ENCODE peak calls at places on chromosomes 11 and 22, in five cellular contexts. O is stimulated activated CD4-positive, alpha-beta T cell treated with anti-CD3 and anti-CD28 coated beads, Interleukin-12 subunit alpha, Interleukin-12 subunit beta, amount 100 ng/mL, for 4 hours; S is body of pancreas; P is left ventricle myocardium inferior; N is HFFc6. Y is an unnamed sample.
A peak's percentile ranks its signal among the peaks of the same experiment; 100 is the strongest.

GRCh38 chr11:46898396-46899095 is 19.8 kb downstream of the LRP4 start:
- DNase-seq in O (no peak), S (no peak), P (no peak), N (no peak), Y (no peak)

GRCh38 chr11:75508051-75508561 is 17.6 kb downstream of the GDPD5 start:
- DNase-seq in O (no peak), S (no peak), P (no peak), N (no peak), Y (no peak)

GRCh38 chr22:27992294-27993165 is 73.5 kb upstream of the PITPNB start:
- DNase-seq in O (no peak), S (peak; percentile 2), P (no peak), N (no peak), Y (no peak)

GRCh38 chr11:47057374-47057773 is 119.3 kb downstream of the ARFGAP2 start:
- DNase-seq in O (no peak), S (no peak), P (no peak), N (no peak), Y (no peak)

GRCh38 chr11:134338654-134339053 is 6.9 kb downstream of the GLB1L2 start:
- DNase-seq in O (no peak), S (no peak), P (no peak), N (no peak), Y (no peak)

GRCh38 chr11:61061081-61061826 is 41.0 kb upstream of the CD5 start:
- DNase-seq in O (peak; percentile 74), S (no peak), P (no peak), N (no peak), Y (peak; percentile 98)

GRCh38 chr11:46513934-46514342 is 79.9 kb downstream of the AMBRA1 start:
- DNase-seq in O (no peak), S (peak; percentile 58), P (peak; percentile 47), N (no peak), Y (no peak)

GRCh38 chr11:118046964-118047700 is 29.7 kb upstream of the TMPRSS4 start:
- DNase-seq in O (no peak), S (no peak), P (no peak), N (no peak), Y (no peak)

GRCh38 chr11:29482510-29482909 is 534.3 kb downstream of the KCNA4 start:
- DNase-seq in O (no peak), S (no peak), P (no peak), N (no peak), Y (no peak)

GRCh38 chr11:44004452-44004833 is 43.3 kb upstream of the ACCSL start:
- DNase-seq in O (no peak), S (no peak), P (no peak), N (no peak), Y (no peak)

GRCh38 chr11:3133456-3134217 is 31.5 kb downstream of the OSBPL5 start:
- DNase-seq in O (no peak), S (peak; percentile 2), P (peak; percentile 26), N (no peak), Y (no peak)

GRCh38 chr11:116310215-116310614 is 462.6 kb downstream of the BUD13 start:
- DNase-seq in O (no peak), S (no peak), P (no peak), N (no peak), Y (no peak)

GRCh38 chr11:3109434-3109833 is 52.2 kb upstream of the CARS1 start:
- DNase-seq in O (no peak), S (no peak), P (no peak), N (no peak), Y (no peak)

GRCh38 chr11:27184458-27185312 is 144.1 kb downstream of the BBOX1 start:
- DNase-seq in O (no peak), S (no peak), P (no peak), N (peak; percentile 16), Y (no peak)

GRCh38 chr22:49630448-49630946 is 197.2 kb downstream of the BRD1 start:
- DNase-seq in O (no peak), S (no peak), P (no peak), N (no peak), Y (no peak)

GRCh38 chr11:119612814-119613213 is 116.2 kb downstream of the NECTIN1 start:
- DNase-seq in O (no peak), S (no peak), P (no peak), N (no peak), Y (no peak)

GRCh38 chr11:19493446-19493845 is 219.2 kb upstream of the NAV2 start:
- DNase-seq in O (no peak), S (no peak), P (no peak), N (no peak), Y (no peak)

GRCh38 chr22:29306175-29306829 is at the start of gene GAS2L1:
- DNase-seq in O (peak; percentile 30), S (peak; percentile 83), P (peak; percentile 90), N (peak; percentile 78), Y (peak; percentile 75)

GRCh38 chr11:73012121-73012863 is 129.8 kb downstream of the FCHSD2 start:
- DNase-seq in O (no peak), S (no peak), P (no peak), N (peak; percentile 31), Y (no peak)

GRCh38 chr22:26616650-26617049 is 1.2 kb downstream of the CRYBB1 start:
- DNase-seq in O (no peak), S (no peak), P (no peak), N (no peak), Y (no peak)

GRCh38 chr11:114036156-114036811 is 23.2 kb upstream of the ZBTB16 start:
- DNase-seq in O (peak; percentile 42), S (peak; percentile 92), P (peak; percentile 88), N (peak; percentile 28), Y (peak; percentile 73)

GRCh38 chr11:24759742-24760141 is 262.9 kb downstream of the LUZP2 start:
- DNase-seq in O (no peak), S (no peak), P (no peak), N (no peak), Y (no peak)

GRCh38 chr22:28183078-28183870 is 264.2 kb upstream of the PITPNB start:
- DNase-seq in O (no peak), S (peak; percentile 18), P (no peak), N (no peak), Y (no peak)

GRCh38 chr22:37627545-37627944 is 11.9 kb upstream of the SH3BP1 start:
- DNase-seq in O (no peak), S (no peak), P (no peak), N (no peak), Y (peak; percentile 28)

GRCh38 chr11:75350743-75351540 is 519 bp downstream of the ARRB1 start:
- DNase-seq in O (peak; percentile 32), S (peak; percentile 65), P (peak; percentile 59), N (no peak), Y (peak; percentile 20)

GRCh38 chr22:48869161-48869560 is 958.5 kb downstream of the BRD1 start:
- DNase-seq in O (no peak), S (no peak), P (peak; percentile 4), N (no peak), Y (no peak)

GRCh38 chr11:7905549-7905948 is 25.5 kb downstream of the OR10A6 start:
- DNase-seq in O (no peak), S (no peak), P (no peak), N (no peak), Y (no peak)

GRCh38 chr11:70203749-70204465 is 811 bp downstream of the FADD start:
- DNase-seq in O (peak; percentile 83), S (peak; percentile 67), P (no peak), N (peak; percentile 84), Y (peak; percentile 94)

GRCh38 chr22:23751441-23751996 is 607 bp upstream of the ZNF70 start:
- DNase-seq in O (no peak), S (peak; percentile 53), P (no peak), N (no peak), Y (no peak)

GRCh38 chr11:67303132-67303988 is at the start of gene SSH3:
- DNase-seq in O (peak; percentile 37), S (peak; percentile 92), P (peak; percentile 83), N (peak; percentile 31), Y (peak; percentile 76)

GRCh38 chr11:69165775-69166174 is 10.0 kb downstream of the SMIM38 start:
- DNase-seq in O (no peak), S (no peak), P (no peak), N (no peak), Y (no peak)

GRCh38 chr11:93858376-93858775 is 8.0 kb upstream of the VSTM5 start:
- DNase-seq in O (no peak), S (no peak), P (no peak), N (no peak), Y (no peak)

GRCh38 chr11:131626761-131627160 is 256.3 kb downstream of the NTM start:
- DNase-seq in O (no peak), S (no peak), P (no peak), N (no peak), Y (no peak)

Y was measured in RPMI8226.